ENCODE peak calls at places on chromosomes 2 and 18, in seven cellular contexts. I is GM12891, Z is Peyer's patch, C is stomach, P is transverse colon, L is gastrocnemius medialis, E is GM12878. T is an unnamed sample.

GRCh38 chr2:14634885-14635871 is 2.7 kb downstream of the LRATD1 start:
- DNase-seq in Z (peak; percentile 84), I (no peak), E (no peak), L (peak; percentile 21), C (peak; percentile 76), P (peak; percentile 83), T (no peak)

GRCh38 chr2:85017436-85018048 is 46.6 kb downstream of the KCMF1 start:
- DNase-seq in Z (no peak), P (no peak), E (no peak), C (no peak), L (no peak), I (no peak), T (no peak)

GRCh38 chr2:144642106-144642505 is 122.2 kb upstream of the ZEB2 start:
- DNase-seq in P (no peak), I (no peak), Z (no peak), L (no peak), C (no peak), E (no peak), T (no peak)

GRCh38 chr2:207223051-207223450 is 57.3 kb upstream of the KLF7 start:
- DNase-seq in Z (no peak), I (no peak), C (no peak), P (no peak), E (peak; percentile 41), L (no peak), T (no peak)

GRCh38 chr2:233124449-233125080 is 64.4 kb downstream of the INPP5D start:
- DNase-seq in L (no peak), Z (peak; percentile 90), I (peak; percentile 61), P (peak; percentile 50), C (no peak), E (peak; percentile 46), T (no peak)

GRCh38 chr2:141927536-141927935 is 203.3 kb downstream of the LRP1B start:
- DNase-seq in P (no peak), C (no peak), L (no peak), Z (no peak), E (no peak), I (no peak), T (no peak)

GRCh38 chr2:43225788-43226557 is 433 bp downstream of the ZFP36L2 start:
- DNase-seq in L (peak; percentile 63), C (no peak), I (no peak), Z (peak; percentile 86), P (no peak), E (no peak), T (peak; percentile 93)

GRCh38 chr2:34652636-34653035 is 1053.5 kb upstream of the FAM98A start:
- DNase-seq in P (no peak), L (no peak), E (no peak), I (no peak), C (no peak), Z (no peak), T (no peak)

GRCh38 chr18:64017870-64018269 is 48.0 kb downstream of the SERPINB8 start:
- DNase-seq in P (no peak), C (no peak), L (no peak), Z (no peak), I (no peak), E (no peak), T (no peak)

GRCh38 chr18:48597671-48598070 is 58.8 kb downstream of the CTIF start:
- DNase-seq in I (no peak), L (no peak), Z (no peak), C (no peak), E (no peak), P (no peak), T (no peak)

GRCh38 chr2:228681426-228681825 is 499.9 kb upstream of the SPHKAP start:
- DNase-seq in I (no peak), P (no peak), Z (no peak), E (no peak), C (no peak), L (no peak), T (no peak)

GRCh38 chr2:169393068-169393590 is 30.8 kb upstream of the LRP2 start:
- DNase-seq in C (no peak), Z (no peak), E (peak; percentile 32), P (no peak), L (no peak), I (no peak), T (no peak)

GRCh38 chr2:175414872-175415487 is 233.5 kb upstream of the ATP5MC3 start:
- DNase-seq in L (peak; percentile 29), C (peak; percentile 27), P (peak; percentile 53), Z (peak; percentile 66), E (no peak), I (peak; percentile 8), T (no peak)

GRCh38 chr2:81872043-81872442 is 1567.5 kb upstream of the LRRTM1 start:
- DNase-seq in I (no peak), L (no peak), P (no peak), E (no peak), C (peak; percentile 25), Z (no peak), T (no peak)

GRCh38 chr2:227942021-227942420 is 70.6 kb downstream of the DAW1 start:
- DNase-seq in P (no peak), C (no peak), L (no peak), Z (no peak), I (no peak), E (no peak), T (no peak)

GRCh38 chr2:166357068-166357949 is 18.4 kb downstream of the SCN9A start:
- DNase-seq in I (no peak), L (no peak), E (no peak), C (no peak), P (no peak), Z (no peak), T (no peak)
- TF ChIP-seq POLR2A in I (no peak), L (no peak), E (no peak), C (no peak), P (no peak), Z (no peak), T (no peak)

DNA sequence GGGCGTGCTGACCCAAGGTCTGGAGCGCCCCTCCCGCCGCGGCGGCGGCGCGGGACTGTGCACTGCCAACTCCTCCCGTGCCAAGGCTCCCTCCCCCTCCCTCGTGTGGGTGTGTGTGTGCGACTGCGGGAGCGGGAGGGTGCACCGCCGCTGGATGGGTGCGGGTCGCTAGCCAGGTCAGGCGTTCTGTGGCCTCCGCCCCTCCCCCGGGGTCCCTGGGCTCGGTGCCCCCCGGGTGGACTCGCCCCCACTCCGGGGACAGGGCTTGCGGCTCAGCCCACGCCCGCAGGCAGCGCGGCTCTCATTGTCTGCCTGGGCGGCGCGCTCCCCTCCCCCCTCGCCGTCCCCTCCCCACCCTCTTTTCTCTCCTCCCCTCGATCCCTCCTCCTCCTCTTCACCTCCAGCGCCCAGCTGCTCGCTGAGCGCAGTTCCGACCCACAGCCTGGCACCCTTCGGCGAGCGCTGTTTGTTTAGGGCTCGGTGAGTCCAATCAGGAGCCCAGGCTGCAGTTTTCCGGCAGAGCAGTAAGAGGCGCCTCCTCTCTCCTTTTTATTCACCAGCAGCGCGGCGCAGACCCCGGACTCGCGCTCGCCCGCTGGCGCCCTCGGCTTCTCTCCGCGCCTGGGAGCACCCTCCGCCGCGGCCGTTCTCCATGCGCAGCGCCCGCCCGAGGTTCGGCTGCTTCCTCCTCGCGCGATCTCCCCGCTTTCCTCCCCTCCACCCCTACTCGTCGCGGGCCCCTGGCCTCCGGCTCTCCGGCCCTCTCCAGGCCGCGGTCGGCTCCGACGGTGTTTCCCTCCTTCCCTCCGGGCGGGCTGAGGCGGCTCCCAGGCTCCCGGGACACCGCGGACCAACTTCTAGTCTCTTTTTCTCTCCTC is at the start of gene GATA6:
- DNase-seq in Z (peak; percentile 93), P (peak; percentile 91), C (peak; percentile 95), L (peak; percentile 31), I (peak; percentile 63), E (no peak), T (no peak)
- TF ChIP-seq POLR2A in Z (peak; percentile 97), P (peak; percentile 98), C (peak; percentile 56), L (peak; percentile 16), I (no peak), E (no peak), T (no peak)

DNA sequence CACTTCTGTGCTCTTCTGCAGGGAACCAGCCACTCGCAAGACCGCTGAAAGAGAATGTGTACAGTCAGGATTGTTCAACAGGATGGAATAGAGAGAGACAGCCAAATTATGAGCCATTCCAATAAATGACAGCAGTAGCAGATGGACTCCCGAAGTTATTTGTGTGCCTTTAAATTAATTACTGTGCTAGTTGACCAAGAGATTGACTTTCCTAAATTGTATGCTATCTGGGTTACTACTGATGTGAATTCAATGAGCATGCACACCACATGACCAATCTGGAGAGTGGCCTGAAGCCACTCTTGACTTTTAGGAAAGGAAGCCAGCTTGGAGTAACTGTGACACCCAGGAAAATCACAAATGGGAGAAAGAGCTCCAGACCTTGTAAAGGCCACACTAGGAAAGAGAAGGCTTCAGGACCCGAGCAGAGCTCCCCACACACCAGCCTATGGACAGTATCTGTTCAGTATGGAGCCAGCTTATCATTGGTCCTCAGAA is 52.8 kb downstream of the CHMP3 start:
- DNase-seq in L (no peak), E (no peak), P (no peak), I (no peak), C (no peak), Z (no peak), T (no peak)
- TF ChIP-seq POLR2A in L (no peak), E (no peak), P (no peak), I (no peak), C (no peak), Z (no peak), T (no peak)

GRCh38 chr2:28616618-28617017 is 120.8 kb downstream of the PLB1 start:
- DNase-seq in I (no peak), C (no peak), E (no peak), P (no peak), Z (no peak), L (no peak), T (no peak)

GRCh38 chr2:28615691-28616090 is 119.8 kb downstream of the PLB1 start:
- DNase-seq in E (no peak), L (no peak), C (no peak), P (no peak), Z (no peak), I (no peak), T (no peak)

GRCh38 chr2:28612131-28612812 is 116.4 kb downstream of the PLB1 start:
- DNase-seq in L (no peak), P (no peak), E (no peak), Z (no peak), C (no peak), I (no peak), T (no peak)

GRCh38 chr2:28613181-28613580 is 117.3 kb downstream of the PLB1 start:
- DNase-seq in Z (no peak), L (no peak), I (no peak), E (no peak), C (no peak), P (no peak), T (no peak)

GRCh38 chr2:28613616-28614501 is 118.0 kb downstream of the PLB1 start:
- DNase-seq in L (no peak), E (no peak), I (no peak), P (no peak), Z (no peak), C (no peak), T (no peak)
- TF ChIP-seq POLR2A in L (no peak), E (no peak), I (no peak), P (no peak), Z (no peak), C (no peak), T (no peak)